ENCODE peak calls at places on chromosomes 2 and 18, in nine cellular contexts. O, Z, N, Y, K, E, L, P and A are unnamed samples.

GRCh38 chr18:26383454-26384270 is 157.4 kb downstream of the TAF4B start:
- DNase-seq in O (peak; percentile 63), Z (no peak), N (peak; percentile 66), Y (no peak), K (peak; percentile 38), E (peak; percentile 16), L (peak; percentile 52), P (no peak), A (peak; percentile 83)

GRCh38 chr2:219002395-219003266 is 9.4 kb upstream of the CRYBA2 start:
- DNase-seq in O (no peak), Z (no peak), N (peak; percentile 48), Y (peak; percentile 92), K (peak; percentile 92), E (peak; percentile 82), L (no peak), P (no peak), A (peak; percentile 71)

GRCh38 chr18:44715245-44715644 is 34.6 kb downstream of the SETBP1 start:
- DNase-seq in O (no peak), Z (no peak), N (peak; percentile 22), Y (no peak), K (no peak), E (peak; percentile 18), L (peak; percentile 53), P (no peak), A (no peak)

GRCh38 chr2:208134928-208135586 is 5.4 kb upstream of the CRYGC start:
- DNase-seq in O (peak; percentile 35), Z (no peak), N (peak; percentile 43), Y (no peak), K (no peak), E (no peak), L (no peak), P (no peak), A (no peak)

GRCh38 chr2:67856866-67857265 is 205.9 kb downstream of the C1D start:
- DNase-seq in O (no peak), Z (no peak), N (peak; percentile 76), Y (no peak), K (no peak), E (no peak), L (no peak), P (no peak), A (no peak)

GRCh38 chr2:191625016-191625415 is 52.9 kb upstream of the NABP1 start:
- DNase-seq in O (no peak), Z (no peak), N (no peak), Y (no peak), K (peak; percentile 62), E (no peak), L (no peak), P (no peak), A (peak; percentile 48)

GRCh38 chr18:35239314-35239713 is 1.5 kb upstream of the ZNF397 start:
- DNase-seq in O (no peak), Z (no peak), N (no peak), Y (no peak), K (no peak), E (no peak), L (no peak), P (no peak), A (no peak)

GRCh38 chr2:86393521-86394490 is 47.4 kb upstream of the KDM3A start:
- DNase-seq in O (no peak), Z (no peak), N (no peak), Y (no peak), K (no peak), E (no peak), L (no peak), P (no peak), A (peak; percentile 36)

GRCh38 chr18:75216212-75216925 is 5.8 kb downstream of the TSHZ1 start:
- DNase-seq in O (no peak), Z (no peak), N (peak; percentile 11), Y (no peak), K (peak; percentile 49), E (no peak), L (no peak), P (no peak), A (no peak)

GRCh38 chr18:59512025-59512710 is 153.1 kb upstream of the LMAN1 start:
- DNase-seq in O (no peak), Z (no peak), N (no peak), Y (no peak), K (no peak), E (no peak), L (no peak), P (no peak), A (no peak)

GRCh38 chr18:63604791-63605567 is 17.8 kb downstream of the SERPINB13 start:
- DNase-seq in O (no peak), Z (no peak), N (no peak), Y (no peak), K (peak; percentile 24), E (no peak), L (no peak), P (no peak), A (no peak)

GRCh38 chr2:158464426-158465281 is 7.9 kb downstream of the PKP4 start:
- DNase-seq in O (peak; percentile 9), Z (no peak), N (peak; percentile 21), Y (peak; percentile 34), K (peak; percentile 22), E (no peak), L (no peak), P (no peak), A (peak; percentile 35)

GRCh38 chr2:207216454-207216853 is 50.7 kb upstream of the KLF7 start:
- DNase-seq in O (no peak), Z (no peak), N (no peak), Y (no peak), K (no peak), E (no peak), L (no peak), P (no peak), A (no peak)

GRCh38 chr2:15941483-15941853 is 1.1 kb downstream of the MYCN start:
- DNase-seq in O (no peak), Z (no peak), N (no peak), Y (peak; percentile 89), K (no peak), E (peak; percentile 69), L (no peak), P (no peak), A (no peak)

GRCh38 chr2:128661955-128662564 is 343.4 kb upstream of the HS6ST1 start:
- DNase-seq in O (no peak), Z (peak; percentile 49), N (no peak), Y (no peak), K (no peak), E (no peak), L (no peak), P (no peak), A (no peak)

GRCh38 chr2:62099050-62099449 is 96.9 kb upstream of the B3GNT2 start:
- DNase-seq in O (no peak), Z (no peak), N (no peak), Y (no peak), K (no peak), E (no peak), L (no peak), P (no peak), A (no peak)

GRCh38 chr2:168639501-168639900 is 162.9 kb upstream of the NOSTRIN start:
- DNase-seq in O (no peak), Z (no peak), N (no peak), Y (no peak), K (no peak), E (no peak), L (no peak), P (no peak), A (peak; percentile 75)

GRCh38 chr2:202069189-202070050 is 3.6 kb upstream of the KIAA2012 start:
- DNase-seq in O (no peak), Z (no peak), N (peak; percentile 58), Y (no peak), K (no peak), E (no peak), L (no peak), P (no peak), A (no peak)

GRCh38 chr2:159939946-159940345 is 122.5 kb downstream of the PLA2R1 start:
- DNase-seq in O (peak; percentile 66), Z (no peak), N (peak; percentile 13), Y (peak; percentile 16), K (peak; percentile 63), E (no peak), L (peak; percentile 33), P (no peak), A (peak; percentile 45)

GRCh38 chr18:75167759-75168211 is 41.2 kb downstream of the PTGR3 start:
- DNase-seq in O (no peak), Z (no peak), N (peak; percentile 20), Y (no peak), K (peak; percentile 22), E (no peak), L (peak; percentile 43), P (no peak), A (no peak)

GRCh38 chr2:168244318-168244717 is 3.1 kb downstream of the STK39 start:
- DNase-seq in O (no peak), Z (no peak), N (peak; percentile 67), Y (no peak), K (peak; percentile 88), E (peak; percentile 41), L (no peak), P (no peak), A (peak; percentile 45)

GRCh38 chr2:177171418-177171865 is 41.2 kb upstream of the HNRNPA3 start:
- DNase-seq in O (no peak), Z (no peak), N (no peak), Y (no peak), K (no peak), E (no peak), L (no peak), P (no peak), A (peak; percentile 18)